ENCODE peak calls at places on chromosomes 1 and 21, in four cellular contexts. One of them, this sample, is unnamed.

GRCh38 chr1:119958223-119958622 is 61.9 kb upstream of the ADAM30 start:
- DNase-seq in AG04449: no peak
- DNase-seq in NCI-H1092 treated with DMSO at 0.1 percent for 48 hours: no peak
- DNase-seq in left ventricle myocardium superior: no peak
- DNase-seq in this sample: no peak

GRCh38 chr1:16163882-16164820 is 8.3 kb upstream of the EPHA2 start:
- DNase-seq in AG04449: peak; percentile 86
- DNase-seq in NCI-H1092 treated with DMSO at 0.1 percent for 48 hours: peak; percentile 88
- DNase-seq in left ventricle myocardium superior: no peak
- DNase-seq in this sample: no peak

GRCh38 chr1:12143631-12144155 is 23.1 kb upstream of the TNFRSF1B start:
- DNase-seq in AG04449: peak; percentile 77
- DNase-seq in NCI-H1092 treated with DMSO at 0.1 percent for 48 hours: peak; percentile 7
- DNase-seq in left ventricle myocardium superior: peak; percentile 82
- DNase-seq in this sample: peak; percentile 95

GRCh38 chr1:9700340-9700739 is 48.8 kb downstream of the PIK3CD start:
- DNase-seq in AG04449: no peak
- DNase-seq in NCI-H1092 treated with DMSO at 0.1 percent for 48 hours: no peak
- DNase-seq in left ventricle myocardium superior: peak; percentile 6
- DNase-seq in this sample: no peak

GRCh38 chr1:226965581-226966440 is 25.7 kb downstream of the COQ8A start:
- DNase-seq in AG04449: no peak
- DNase-seq in NCI-H1092 treated with DMSO at 0.1 percent for 48 hours: no peak
- DNase-seq in left ventricle myocardium superior: no peak
- DNase-seq in this sample: no peak

GRCh38 chr1:29399465-29399864 is 163.1 kb downstream of the PTPRU start:
- DNase-seq in AG04449: no peak
- DNase-seq in NCI-H1092 treated with DMSO at 0.1 percent for 48 hours: no peak
- DNase-seq in left ventricle myocardium superior: no peak
- DNase-seq in this sample: no peak

GRCh38 chr21:31293986-31294385 is 50.1 kb downstream of the TIAM1 start:
- DNase-seq in AG04449: peak; percentile 88
- DNase-seq in NCI-H1092 treated with DMSO at 0.1 percent for 48 hours: no peak
- DNase-seq in left ventricle myocardium superior: no peak
- DNase-seq in this sample: no peak

GRCh38 chr21:31124005-31124404 is 85.7 kb upstream of the KRTAP19-8 start:
- DNase-seq in AG04449: no peak
- DNase-seq in NCI-H1092 treated with DMSO at 0.1 percent for 48 hours: no peak
- DNase-seq in left ventricle myocardium superior: no peak
- DNase-seq in this sample: peak; percentile 59

GRCh38 chr1:92029241-92029922 is 403 bp upstream of the EPHX4 start:
- DNase-seq in AG04449: no peak
- DNase-seq in NCI-H1092 treated with DMSO at 0.1 percent for 48 hours: no peak
- DNase-seq in left ventricle myocardium superior: no peak
- DNase-seq in this sample: no peak

GRCh38 chr1:7975212-7975865 is 13.8 kb downstream of the PARK7 start:
- DNase-seq in AG04449: no peak
- DNase-seq in NCI-H1092 treated with DMSO at 0.1 percent for 48 hours: peak; percentile 71
- DNase-seq in left ventricle myocardium superior: peak; percentile 75
- DNase-seq in this sample: no peak

GRCh38 chr21:46196733-46197132 is 12.5 kb upstream of the SPATC1L start:
- DNase-seq in AG04449: no peak
- DNase-seq in NCI-H1092 treated with DMSO at 0.1 percent for 48 hours: no peak
- DNase-seq in left ventricle myocardium superior: no peak
- DNase-seq in this sample: peak; percentile 25

GRCh38 chr1:182270731-182271130 is 120.9 kb downstream of the GLUL start:
- DNase-seq in AG04449: no peak
- DNase-seq in NCI-H1092 treated with DMSO at 0.1 percent for 48 hours: no peak
- DNase-seq in left ventricle myocardium superior: no peak
- DNase-seq in this sample: no peak

This sample was measured in CD14-positive monocyte.